ENCODE peak calls at places on chromosomes 12 and 14, in six cellular contexts. U is tibial artery, B is hepatocyte, Z is cardiac muscle cell, Q is right lobe of liver, P is stomach. O is an unnamed sample.

GRCh38 chr14:55512421-55512820 is 67.6 kb upstream of the KTN1 start:
- DNase-seq in Z (no peak), P (no peak), U (no peak), B (no peak), Q (no peak), O (no peak)

GRCh38 chr12:48618541-48618940 is 48.7 kb upstream of the LALBA start:
- DNase-seq in P (peak; percentile 74), B (peak; percentile 89), Q (peak; percentile 48), U (peak; percentile 70), Z (peak; percentile 81), O (peak; percentile 93)

GRCh38 chr12:25698782-25699181 is 145.7 kb upstream of the LMNTD1 start:
- DNase-seq in B (no peak), P (no peak), Q (no peak), Z (no peak), U (no peak), O (no peak)

GRCh38 chr14:104288272-104288671 is 149.9 kb downstream of the KIF26A start:
- DNase-seq in Z (no peak), U (peak; percentile 50), B (no peak), Q (peak; percentile 6), P (no peak), O (no peak)

GRCh38 chr14:65769151-65769550 is 356.6 kb downstream of the FUT8 start:
- DNase-seq in U (no peak), B (no peak), Z (no peak), Q (no peak), P (no peak), O (no peak)

GRCh38 chr12:5254703-5255102 is 177.2 kb upstream of the NTF3 start:
- DNase-seq in U (no peak), P (no peak), Z (no peak), B (no peak), Q (no peak), O (no peak)

GRCh38 chr14:32397871-32398640 is 69.0 kb downstream of the AKAP6 start:
- DNase-seq in P (no peak), B (no peak), Z (no peak), Q (no peak), U (no peak), O (no peak)

GRCh38 chr14:79580908-79581307 is 630.4 kb downstream of the DIO2 start:
- DNase-seq in U (no peak), P (no peak), B (no peak), Q (no peak), Z (peak; percentile 67), O (no peak)

GRCh38 chr14:94773017-94773681 is 3.2 kb upstream of the GSC start:
- DNase-seq in U (no peak), Z (peak; percentile 47), Q (no peak), P (no peak), B (peak; percentile 22), O (no peak)

GRCh38 chr14:65849096-65849495 is 436.6 kb downstream of the FUT8 start:
- DNase-seq in U (no peak), Q (no peak), P (no peak), B (no peak), Z (no peak), O (no peak)

GRCh38 chr14:44369401-44370123 is 137.5 kb downstream of the FSCB start:
- DNase-seq in Q (no peak), U (no peak), Z (peak; percentile 3), P (no peak), B (no peak), O (no peak)

GRCh38 chr12:23899434-23899833 is 50.0 kb downstream of the SOX5 start:
- DNase-seq in P (no peak), B (no peak), Z (no peak), Q (no peak), U (no peak), O (no peak)

GRCh38 chr12:9827209-9827888 is at the start of gene KLRF1:
- DNase-seq in U (no peak), P (no peak), Q (no peak), B (no peak), Z (no peak), O (no peak)

GRCh38 chr14:97120204-97121120 is 323.3 kb downstream of the VRK1 start:
- DNase-seq in Z (no peak), Q (no peak), U (no peak), B (no peak), P (no peak), O (no peak)

GRCh38 chr12:88805286-88805685 is 225.0 kb upstream of the KITLG start:
- DNase-seq in Z (no peak), U (no peak), B (no peak), P (no peak), Q (no peak), O (no peak)

GRCh38 chr12:110742718-110743570 is at the start of gene PPP1CC:
- DNase-seq in U (peak; percentile 96), P (peak; percentile 95), B (peak; percentile 98), Z (peak; percentile 98), Q (peak; percentile 94), O (peak; percentile 97)

GRCh38 chr12:116734156-116734768 is 3.6 kb downstream of the SPRING1 start:
- DNase-seq in Q (no peak), U (no peak), P (no peak), Z (no peak), B (no peak), O (no peak)

GRCh38 chr12:105218434-105218833 is 17.5 kb downstream of the APPL2 start:
- DNase-seq in P (no peak), U (no peak), Q (no peak), B (no peak), Z (peak; percentile 40), O (no peak)

GRCh38 chr14:61678966-61679365 is 16.3 kb upstream of the HIF1A start:
- DNase-seq in Q (no peak), P (no peak), B (no peak), Z (peak; percentile 42), U (no peak), O (no peak)

GRCh38 chr14:75298187-75298985 is 19.8 kb downstream of the FOS start:
- DNase-seq in B (no peak), Z (no peak), U (peak; percentile 80), Q (no peak), P (peak; percentile 55), O (peak; percentile 76)

GRCh38 chr12:130183585-130184370 is 21.5 kb downstream of the FZD10 start:
- DNase-seq in B (no peak), Z (no peak), P (peak; percentile 16), U (no peak), Q (no peak), O (no peak)
- H3K9me3 ChIP-seq in B (no peaks in the 10 kb centered on the region), Z (no peaks in the 10 kb centered on the region), P (peaks cover 14% of the 10 kb centered on the region), U (no peaks in the 10 kb centered on the region), Q (no peaks in the 10 kb centered on the region), O (no peaks in the 10 kb centered on the region)

GRCh38 chr12:34219046-34219770 is 196.9 kb downstream of the ALG10 start:
- DNase-seq in Q (no peak), U (no peak), Z (no peak), B (no peak), P (no peak), O (no peak)

GRCh38 chr12:34218193-34219045 is 196.1 kb downstream of the ALG10 start:
- DNase-seq in P (peak; percentile 67), B (peak; percentile 51), U (no peak), Q (peak; percentile 73), Z (no peak), O (peak; percentile 91)

GRCh38 chr12:34215893-34216285 is 193.6 kb downstream of the ALG10 start:
- DNase-seq in B (no peak), Z (no peak), Q (no peak), U (no peak), P (no peak), O (no peak)

GRCh38 chr12:34215213-34215892 is 193.1 kb downstream of the ALG10 start:
- DNase-seq in B (no peak), Q (no peak), P (no peak), Z (no peak), U (no peak), O (no peak)

GRCh38 chr12:34217660-34218059 is 195.4 kb downstream of the ALG10 start:
- DNase-seq in B (no peak), Z (no peak), U (no peak), Q (no peak), P (no peak), O (no peak)
- H3K9me3 ChIP-seq in B (no peaks in the 10 kb centered on the region), Z (no peaks in the 10 kb centered on the region), U (no peaks in the 10 kb centered on the region), Q (no peaks in the 10 kb centered on the region), P (no peaks in the 10 kb centered on the region), O (no peaks in the 10 kb centered on the region)

DNA sequence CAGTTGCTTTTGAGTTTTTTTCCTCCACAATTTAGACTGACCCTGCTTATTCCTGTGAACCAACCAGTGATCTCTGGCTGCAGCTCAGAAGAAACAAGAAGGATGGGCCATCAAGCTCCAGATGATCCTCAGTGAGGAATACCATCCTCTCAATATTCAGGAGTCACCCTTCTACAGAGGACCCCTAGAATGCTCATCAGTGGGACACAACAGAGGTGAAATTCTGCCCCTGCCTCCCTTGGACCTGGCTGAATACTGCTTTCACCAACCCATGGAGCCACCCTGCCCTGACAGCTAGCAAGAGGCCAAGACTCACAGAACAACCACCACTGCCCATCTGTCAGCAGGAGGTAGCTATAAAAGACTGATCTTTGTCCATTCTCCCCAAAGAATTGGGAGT is 9.2 kb upstream of the DHRS2 start:
- DNase-seq in Z (no peak), P (no peak), B (no peak), U (no peak), Q (no peak), O (no peak)
- H3K9me3 ChIP-seq in Z (no peaks in the 10 kb centered on the region), P (no peaks in the 10 kb centered on the region), B (no peaks in the 10 kb centered on the region), U (no peaks in the 10 kb centered on the region), Q (no peaks in the 10 kb centered on the region), O (no peaks in the 10 kb centered on the region)

DNA sequence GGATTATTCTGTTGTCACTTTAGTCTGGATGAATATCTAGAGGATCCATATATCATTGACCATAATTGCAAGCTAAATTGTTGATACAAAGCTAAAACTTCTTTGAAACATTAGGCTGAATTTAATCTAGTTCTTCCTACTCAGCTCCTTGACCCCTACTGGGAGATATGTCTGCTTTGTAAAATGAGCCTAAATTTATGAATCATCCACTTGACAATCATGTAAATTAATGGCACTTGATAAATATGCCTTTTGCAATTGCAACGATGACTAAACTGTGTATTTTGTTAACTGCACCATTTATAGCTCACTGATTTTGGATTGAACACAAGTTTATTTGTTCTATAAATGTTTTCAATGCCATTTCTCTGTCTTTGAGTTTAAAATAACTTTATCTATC is 1616.5 kb upstream of the FLRT2 start:
- DNase-seq in Z (no peak), Q (no peak), B (no peak), P (no peak), U (no peak), O (no peak)
- H3K9me3 ChIP-seq in Z (no peaks in the 10 kb centered on the region), Q (no peaks in the 10 kb centered on the region), B (no peaks in the 10 kb centered on the region), P (no peaks in the 10 kb centered on the region), U (no peaks in the 10 kb centered on the region), O (no peaks in the 10 kb centered on the region)

GRCh38 chr14:87343641-87344040 is 649.3 kb downstream of the GALC start:
- DNase-seq in Q (no peak), Z (no peak), U (no peak), B (no peak), P (no peak), O (no peak)
- H3K9me3 ChIP-seq in Q (no peaks in the 10 kb centered on the region), Z (no peaks in the 10 kb centered on the region), U (no peaks in the 10 kb centered on the region), B (no peaks in the 10 kb centered on the region), P (no peaks in the 10 kb centered on the region), O (no peaks in the 10 kb centered on the region)